ENCODE peak calls at places on chromosome 17, in five cellular contexts. V is transverse colon, J is heart left ventricle, Y is cardiac muscle cell, M is NCI-H187. E is an unnamed sample.

GRCh38 chr17:71071837-71072236 is 902.5 kb downstream of the KCNJ2 start:
- DNase-seq in M (no peak), J (no peak), Y (peak), V (no peak), E (no peak)

GRCh38 chr17:29977836-29978235 is 36.4 kb downstream of the EFCAB5 start:
- DNase-seq in V (no peak), Y (peak), M (no peak), J (no peak), E (no peak)

GRCh38 chr17:8372422-8372821 is 4.1 kb downstream of the KRABD2 start:
- DNase-seq in Y (no peak), M (no peak), J (no peak), V (no peak), E (no peak)

GRCh38 chr17:37476431-37477130 is 13.1 kb upstream of the DUSP14 start:
- DNase-seq in V (peak), Y (peak), M (no peak), J (peak), E (no peak)

GRCh38 chr17:17675925-17676534 is 5.2 kb upstream of the RAI1 start:
- DNase-seq in J (no peak), V (no peak), Y (no peak), M (no peak), E (no peak)

GRCh38 chr17:6530324-6530920 is 25.9 kb downstream of the PITPNM3 start:
- DNase-seq in V (no peak), Y (no peak), J (no peak), M (no peak), E (no peak)

GRCh38 chr17:60422162-60422665 is at the start of gene CHCT1:
- DNase-seq in Y (no peak), J (no peak), M (no peak), V (no peak), E (no peak)

GRCh38 chr17:1898332-1898731 is 68.5 kb downstream of the RPA1 start:
- DNase-seq in M (no peak), Y (no peak), V (no peak), J (no peak), E (no peak)

GRCh38 chr17:75849304-75849695 is 5.1 kb upstream of the UNC13D start:
- DNase-seq in J (no peak), Y (peak), V (no peak), M (no peak), E (no peak)

GRCh38 chr17:77470800-77471733 is 330.3 kb downstream of the SEC14L1 start:
- DNase-seq in V (no peak), J (peak), M (no peak), Y (peak), E (no peak)

GRCh38 chr17:42347198-42347597 is 41.0 kb downstream of the STAT3 start:
- DNase-seq in V (peak), J (no peak), Y (peak), M (no peak), E (no peak)

GRCh38 chr17:45573915-45574314 is 83.4 kb upstream of the PLEKHM1 start:
- DNase-seq in M (no peak), Y (no peak), V (no peak), J (no peak), E (no peak)

GRCh38 chr17:31390748-31391495 is 553 bp upstream of the RAB11FIP4 start:
- DNase-seq in V (no peak), Y (peak), M (no peak), J (no peak), E (no peak)

GRCh38 chr17:80678621-80679020 is 134.0 kb downstream of the RPTOR start:
- DNase-seq in M (no peak), J (no peak), Y (peak), V (no peak), E (no peak)

GRCh38 chr17:67633751-67634191 is 84.0 kb upstream of the NOL11 start:
- DNase-seq in J (peak), M (no peak), V (no peak), Y (no peak), E (no peak)

GRCh38 chr17:68821860-68822693 is 133.1 kb downstream of the ABCA8 start:
- DNase-seq in V (no peak), J (no peak), M (no peak), Y (peak), E (no peak)

GRCh38 chr17:8192070-8192815 is 2.3 kb upstream of the BORCS6 start:
- DNase-seq in J (peak), Y (peak), V (peak), M (peak), E (peak)

GRCh38 chr17:65547253-65547670 is 14.2 kb downstream of the AXIN2 start:
- DNase-seq in Y (no peak), J (no peak), M (no peak), V (peak), E (no peak)

GRCh38 chr17:44331249-44331760 is 6.7 kb upstream of the SLC25A39 start:
- DNase-seq in M (peak), Y (peak), J (peak), V (peak), E (peak)

GRCh38 chr17:75151893-75152292 is 2.4 kb downstream of the JPT1 start:
- DNase-seq in V (no peak), J (no peak), Y (no peak), M (no peak), E (no peak)

GRCh38 chr17:81431545-81432482 is 36.6 kb downstream of the BAHCC1 start:
- DNase-seq in M (no peak), Y (no peak), V (no peak), J (no peak), E (no peak)

GRCh38 chr17:64992325-64992802 is 64.2 kb downstream of the GNA13 start:
- DNase-seq in Y (no peak), J (no peak), V (no peak), M (no peak), E (no peak)

GRCh38 chr17:82528484-82529265 is 9.1 kb downstream of the FOXK2 start:
- DNase-seq in M (no peak), Y (peak), V (peak), J (peak), E (no peak)

GRCh38 chr17:57565119-57565635 is 179.9 kb downstream of the CCDC182 start:
- DNase-seq in M (peak), V (no peak), Y (no peak), J (no peak), E (no peak)

GRCh38 chr17:64641499-64641898 is 20.6 kb downstream of the SMURF2 start:
- DNase-seq in V (no peak), J (no peak), M (no peak), Y (peak), E (no peak)

GRCh38 chr17:64357191-64357981 is 33.3 kb downstream of the PECAM1 start:
- DNase-seq in Y (peak), J (peak), V (peak), M (peak), E (peak)

GRCh38 chr17:44278006-44278405 is 10.1 kb upstream of the SLC4A1 start:
- DNase-seq in Y (no peak), J (no peak), V (no peak), M (no peak), E (no peak)

GRCh38 chr17:40461036-40461721 is 17.9 kb downstream of the IGFBP4 start:
- DNase-seq in Y (no peak), V (no peak), M (no peak), J (no peak), E (no peak)

GRCh38 chr17:28334666-28335200 is 539 bp downstream of the IFT20 start:
- DNase-seq in M (no peak), V (no peak), Y (no peak), J (no peak), E (no peak)

GRCh38 chr17:81964081-81964849 is 3.3 kb upstream of the NOTUM start:
- DNase-seq in Y (no peak), M (no peak), J (no peak), V (no peak), E (no peak)

GRCh38 chr17:10357768-10358167 is 15.0 kb downstream of the MYH13 start:
- DNase-seq in Y (no peak), V (no peak), J (no peak), M (no peak), E (no peak)

GRCh38 chr17:1617620-1618174 is 10.9 kb downstream of the SLC43A2 start:
- DNase-seq in V (peak), J (no peak), M (no peak), Y (peak), E (no peak)

GRCh38 chr17:68346448-68346847 is 55.2 kb downstream of the ARSG start:
- DNase-seq in M (no peak), V (peak), J (peak), Y (no peak), E (no peak)

GRCh38 chr17:79620207-79621038 is 9.6 kb upstream of the RBFOX3 start:
- DNase-seq in J (no peak), V (peak), M (no peak), Y (no peak), E (no peak)

E was measured in NCI-H774.